ENCODE peak calls at places on chromosomes 13 and 19, in five cellular contexts. One of them, this sample, is unnamed.

GRCh38 chr19:19451429-19452240 is 46.2 kb downstream of the GATAD2A start:
- ATAC-seq in activated CD8-positive, alpha-beta T cell treated with anti-CD3 and anti-CD28 coated beads for 36 hours: peak; percentile 81
- ATAC-seq in left lung: peak; percentile 81
- ATAC-seq in activated T-cell treated with anti-CD3 and anti-CD28 coated beads, Interleukin-2, amount 50 U/mL, for 72 hours: peak; percentile 90
- ATAC-seq in gastroesophageal sphincter: no peak
- ATAC-seq in this sample: no peak

GRCh38 chr13:34340534-34340933 is 522.6 kb downstream of the RFC3 start:
- ATAC-seq in activated CD8-positive, alpha-beta T cell treated with anti-CD3 and anti-CD28 coated beads for 36 hours: no peak
- ATAC-seq in left lung: no peak
- ATAC-seq in activated T-cell treated with anti-CD3 and anti-CD28 coated beads, Interleukin-2, amount 50 U/mL, for 72 hours: no peak
- ATAC-seq in gastroesophageal sphincter: no peak
- ATAC-seq in this sample: peak; percentile 94

GRCh38 chr13:33953203-33953602 is 135.3 kb downstream of the RFC3 start:
- ATAC-seq in activated CD8-positive, alpha-beta T cell treated with anti-CD3 and anti-CD28 coated beads for 36 hours: no peak
- ATAC-seq in left lung: no peak
- ATAC-seq in activated T-cell treated with anti-CD3 and anti-CD28 coated beads, Interleukin-2, amount 50 U/mL, for 72 hours: no peak
- ATAC-seq in gastroesophageal sphincter: no peak
- ATAC-seq in this sample: no peak

GRCh38 chr19:43820098-43820860 is 6.8 kb upstream of the ZNF283 start:
- ATAC-seq in activated CD8-positive, alpha-beta T cell treated with anti-CD3 and anti-CD28 coated beads for 36 hours: peak; percentile 71
- ATAC-seq in left lung: peak; percentile 71
- ATAC-seq in activated T-cell treated with anti-CD3 and anti-CD28 coated beads, Interleukin-2, amount 50 U/mL, for 72 hours: peak; percentile 67
- ATAC-seq in gastroesophageal sphincter: peak; percentile 48
- ATAC-seq in this sample: no peak

GRCh38 chr19:55353803-55354697 is 469 bp downstream of the COX6B2 start:
- ATAC-seq in activated CD8-positive, alpha-beta T cell treated with anti-CD3 and anti-CD28 coated beads for 36 hours: peak; percentile 90
- ATAC-seq in left lung: peak; percentile 96
- ATAC-seq in activated T-cell treated with anti-CD3 and anti-CD28 coated beads, Interleukin-2, amount 50 U/mL, for 72 hours: peak; percentile 85
- ATAC-seq in gastroesophageal sphincter: peak; percentile 88
- ATAC-seq in this sample: peak; percentile 62

GRCh38 chr13:99347911-99348451 is 40.8 kb upstream of the GPR183 start:
- ATAC-seq in activated CD8-positive, alpha-beta T cell treated with anti-CD3 and anti-CD28 coated beads for 36 hours: no peak
- ATAC-seq in left lung: no peak
- ATAC-seq in activated T-cell treated with anti-CD3 and anti-CD28 coated beads, Interleukin-2, amount 50 U/mL, for 72 hours: peak; percentile 43
- ATAC-seq in gastroesophageal sphincter: no peak
- ATAC-seq in this sample: no peak

GRCh38 chr13:91468301-91468700 is 69.9 kb downstream of the GPC5 start:
- ATAC-seq in activated CD8-positive, alpha-beta T cell treated with anti-CD3 and anti-CD28 coated beads for 36 hours: no peak
- ATAC-seq in left lung: peak; percentile 37
- ATAC-seq in activated T-cell treated with anti-CD3 and anti-CD28 coated beads, Interleukin-2, amount 50 U/mL, for 72 hours: no peak
- ATAC-seq in gastroesophageal sphincter: no peak
- ATAC-seq in this sample: no peak

GRCh38 chr19:3054265-3054971 is 7.9 kb downstream of the TLE5 start:
- ATAC-seq in activated CD8-positive, alpha-beta T cell treated with anti-CD3 and anti-CD28 coated beads for 36 hours: no peak
- ATAC-seq in left lung: no peak
- ATAC-seq in activated T-cell treated with anti-CD3 and anti-CD28 coated beads, Interleukin-2, amount 50 U/mL, for 72 hours: no peak
- ATAC-seq in gastroesophageal sphincter: no peak
- ATAC-seq in this sample: no peak